ENCODE peak calls at places on chromosomes 7 and 10, in four cellular contexts. Y is CD8-positive, alpha-beta T cell; T is aorta; F is heart right ventricle. Z is an unnamed sample.

GRCh38 chr7:3191545-3191944 is 109.5 kb upstream of the SDK1 start:
- DNase-seq in Y (no peak), T (no peak), F (no peak), Z (no peak)

GRCh38 chr7:50633414-50633710 is 68.2 kb upstream of the DDC start:
- DNase-seq in Y (no peak), T (no peak), F (no peak), Z (no peak)

GRCh38 chr10:21364196-21365114 is 161.0 kb downstream of the SKIDA1 start:
- DNase-seq in Y (no peak), T (no peak), F (peak; percentile 80), Z (peak; percentile 36)

GRCh38 chr10:71234970-71235681 is 22.8 kb downstream of the UNC5B start:
- DNase-seq in Y (no peak), T (peak; percentile 84), F (peak; percentile 74), Z (peak; percentile 79)

GRCh38 chr7:129401968-129402860 is 32.0 kb upstream of the STRIP2 start:
- DNase-seq in Y (no peak), T (no peak), F (no peak), Z (no peak)

GRCh38 chr7:111860248-111860647 is 298.0 kb upstream of the IMMP2L start:
- DNase-seq in Y (no peak), T (no peak), F (no peak), Z (no peak)

GRCh38 chr10:5317547-5318107 is 47.1 kb upstream of the UCN3 start:
- DNase-seq in Y (no peak), T (no peak), F (no peak), Z (no peak)

GRCh38 chr7:42624471-42624870 is 287.4 kb downstream of the C7orf25 start:
- DNase-seq in Y (no peak), T (no peak), F (no peak), Z (no peak)

GRCh38 chr10:97926055-97926454 is 76.4 kb downstream of the GOLGA7B start:
- DNase-seq in Y (no peak), T (peak; percentile 69), F (no peak), Z (no peak)

GRCh38 chr10:20891338-20891714 is 5.8 kb downstream of the NEBL start:
- DNase-seq in Y (no peak), T (no peak), F (no peak), Z (no peak)

GRCh38 chr10:30432631-30433285 is 1.2 kb upstream of the MAP3K8 start:
- DNase-seq in Y (no peak), T (no peak), F (peak; percentile 32), Z (peak; percentile 55)

GRCh38 chr7:44184874-44185446 is 4.3 kb downstream of the GCK start:
- DNase-seq in Y (no peak), T (no peak), F (no peak), Z (no peak)

GRCh38 chr7:129493555-129493954 is 8.8 kb upstream of the SMKR1 start:
- DNase-seq in Y (no peak), T (no peak), F (no peak), Z (no peak)

GRCh38 chr10:70053212-70053895 is 708 bp downstream of the MACROH2A2 start:
- DNase-seq in Y (no peak), T (peak; percentile 80), F (peak; percentile 5), Z (no peak)

GRCh38 chr7:115227473-115228235 is 305.8 kb downstream of the MDFIC start:
- DNase-seq in Y (no peak), T (no peak), F (no peak), Z (no peak)

GRCh38 chr10:83666762-83667161 is 472.5 kb upstream of the GHITM start:
- DNase-seq in Y (no peak), T (no peak), F (no peak), Z (no peak)

GRCh38 chr7:82605247-82605864 is 161.8 kb upstream of the CACNA2D1 start:
- DNase-seq in Y (no peak), T (no peak), F (peak; percentile 8), Z (no peak)

GRCh38 chr10:51230828-51231227 is 156.5 kb downstream of the PRKG1 start:
- DNase-seq in Y (no peak), T (no peak), F (no peak), Z (no peak)

GRCh38 chr7:79933144-79933543 is 201.5 kb upstream of the GNAI1 start:
- DNase-seq in Y (no peak), T (no peak), F (no peak), Z (no peak)

GRCh38 chr10:113484487-113484886 is 68.4 kb upstream of the HABP2 start:
- DNase-seq in Y (no peak), T (no peak), F (no peak), Z (no peak)

GRCh38 chr10:113616244-113617074 is 47.4 kb downstream of the NRAP start:
- DNase-seq in Y (no peak), T (no peak), F (no peak), Z (no peak)

GRCh38 chr10:58019863-58020537 is 247.7 kb downstream of the IPMK start:
- DNase-seq in Y (no peak), T (no peak), F (no peak), Z (no peak)

GRCh38 chr10:132289439-132289838 is 18.3 kb downstream of the STK32C start:
- DNase-seq in Y (no peak), T (no peak), F (no peak), Z (no peak)

GRCh38 chr10:70381491-70382421 is 669 bp downstream of the LRRC20 start:
- DNase-seq in Y (no peak), T (peak; percentile 86), F (peak; percentile 53), Z (no peak)

GRCh38 chr10:119306514-119306951 is 99.2 kb downstream of the GRK5 start:
- DNase-seq in Y (peak; percentile 52), T (no peak), F (no peak), Z (no peak)

DNA sequence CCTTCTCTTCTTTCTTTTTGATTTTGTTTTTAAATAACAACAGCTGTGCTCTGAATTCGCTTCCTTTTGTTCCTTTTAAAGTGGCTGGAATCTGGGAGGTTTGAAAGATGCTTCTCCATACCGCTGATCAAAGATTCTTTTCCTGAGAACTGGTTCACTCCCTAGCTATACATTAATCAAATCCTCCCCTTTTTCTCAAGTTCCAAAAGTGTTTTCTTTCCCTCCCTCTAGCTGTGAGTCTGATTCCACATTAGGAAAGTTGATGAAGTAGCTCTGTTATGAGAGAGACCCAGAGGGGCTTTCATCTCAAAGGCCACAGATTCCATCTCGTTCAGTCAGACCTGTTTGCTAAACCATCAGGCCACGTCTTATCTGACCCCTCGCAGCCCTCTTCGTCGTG is 602.8 kb upstream of the NRP1 start:
- DNase-seq in Y (no peak), T (no peak), F (no peak), Z (no peak)
- H3K27ac ChIP-seq in Y (no peak overlapping the region), T (no peak overlapping the region), F (no peak overlapping the region), Z (no peak overlapping the region)

DNA sequence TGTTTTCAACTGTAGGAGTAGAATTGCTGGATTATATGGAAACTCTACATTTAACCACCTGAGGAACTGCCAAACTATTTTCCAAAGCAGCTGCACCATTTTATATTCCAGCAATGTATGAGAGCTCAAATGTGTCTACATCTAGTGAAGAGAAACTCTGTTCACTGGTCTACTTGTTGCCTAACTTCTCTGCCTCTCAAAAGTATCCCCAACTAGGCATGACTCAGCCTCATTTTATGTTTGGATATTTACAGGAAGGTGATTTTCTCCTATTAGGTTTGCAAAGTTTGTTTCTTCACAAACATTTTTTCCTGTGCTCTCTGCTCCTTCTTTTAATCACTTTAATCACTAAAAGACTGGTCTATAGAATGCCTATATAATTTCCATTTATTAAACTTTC is 37.1 kb upstream of the SRI start:
- DNase-seq in Y (no peak), T (no peak), F (no peak), Z (no peak)
- H3K27ac ChIP-seq in Y (no peak overlapping the region), T (no peak overlapping the region), F (no peak overlapping the region), Z (no peak overlapping the region)

DNA sequence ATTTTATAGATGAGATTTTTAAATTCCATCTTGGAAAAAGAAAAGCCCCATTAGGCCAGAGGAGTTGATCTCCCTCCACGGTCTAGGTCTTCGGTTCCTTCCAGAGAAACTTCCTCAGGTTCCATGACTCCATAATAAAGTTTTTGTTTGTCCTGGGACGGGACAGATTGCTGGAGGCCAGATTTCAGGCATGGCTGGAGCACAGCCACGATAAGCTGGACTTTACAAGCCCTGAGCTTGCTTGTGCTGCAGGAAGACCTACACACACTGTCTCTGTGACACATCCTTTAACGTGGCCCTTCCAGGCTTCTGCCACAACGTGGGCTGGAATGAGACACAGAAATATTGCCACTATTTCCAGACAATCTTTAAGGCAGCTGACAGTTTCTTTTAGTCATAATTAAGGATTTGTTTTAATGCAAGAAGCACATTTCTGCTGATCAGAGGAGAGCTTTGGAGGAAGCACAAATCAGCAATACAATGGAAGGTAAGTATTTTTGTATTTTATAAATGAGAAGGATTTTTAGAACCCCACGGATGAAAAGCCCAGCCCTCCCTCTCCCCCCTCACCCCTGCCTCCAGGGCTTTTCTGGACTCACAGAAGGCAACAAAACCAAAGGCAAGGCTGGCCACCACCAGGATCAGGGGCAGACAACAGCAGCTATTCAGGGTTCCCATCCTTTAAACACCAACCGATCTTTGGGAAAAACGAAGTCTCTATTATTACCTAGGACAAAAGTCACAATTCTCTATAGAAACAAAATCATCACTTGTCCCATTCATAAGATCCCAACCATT is 6.5 kb downstream of the CTBP2 start:
- DNase-seq in Y (no peak), T (peak; percentile 66), F (no peak), Z (no peak)
- H3K27ac ChIP-seq in Y (no peak overlapping the region), T (peak overlapping the region; percentile 30), F (peak overlapping the region; percentile 80), Z (peak overlapping the region; percentile 50)

GRCh38 chr7:127961787-127962463 is 69.3 kb downstream of the LRRC4 start:
- DNase-seq in Y (no peak), T (no peak), F (no peak), Z (no peak)

GRCh38 chr7:127968547-127968946 is 62.7 kb downstream of the LRRC4 start:
- DNase-seq in Y (no peak), T (no peak), F (no peak), Z (no peak)

GRCh38 chr7:127962589-127963361 is 68.5 kb downstream of the LRRC4 start:
- DNase-seq in Y (no peak), T (no peak), F (no peak), Z (no peak)

GRCh38 chr7:127967276-127967675 is 64.0 kb downstream of the LRRC4 start:
- DNase-seq in Y (no peak), T (no peak), F (no peak), Z (no peak)
- H3K27ac ChIP-seq in Y (no peak overlapping the region), T (no peak overlapping the region), F (no peak overlapping the region), Z (no peak overlapping the region)

GRCh38 chr7:47762746-47763062 is 180.8 kb upstream of the TNS3 start:
- DNase-seq in Y (no peak), T (no peak), F (no peak), Z (peak; percentile 65)

GRCh38 chr7:47764746-47765145 is 182.8 kb upstream of the TNS3 start:
- DNase-seq in Y (no peak), T (no peak), F (no peak), Z (no peak)

GRCh38 chr7:47766151-47766550 is 182.1 kb downstream of the PKD1L1 start:
- DNase-seq in Y (no peak), T (no peak), F (no peak), Z (no peak)

GRCh38 chr7:47763063-47763974 is 181.4 kb upstream of the TNS3 start:
- DNase-seq in Y (no peak), T (no peak), F (no peak), Z (no peak)

GRCh38 chr7:47765373-47765979 is 182.8 kb downstream of the PKD1L1 start:
- DNase-seq in Y (no peak), T (no peak), F (no peak), Z (no peak)
- H3K27ac ChIP-seq in Y (no peak overlapping the region), T (no peak overlapping the region), F (no peak overlapping the region), Z (no peak overlapping the region)

GRCh38 chr7:150685219-150686029 is at the start of gene GIMAP2:
- DNase-seq in Y (no peak), T (no peak), F (peak; percentile 23), Z (no peak)
- H3K27ac ChIP-seq in Y (peak within 1 kb of the TSS; percentile 66), T (no peak within 1 kb of the TSS), F (peak within 1 kb of the TSS; percentile 90), Z (peak within 1 kb of the TSS; percentile 88)

Z was measured in left lung.